ENCODE peak calls at places on chromosome 9, in seven cellular contexts. S is heart right ventricle, X is KBM-7, C is fibroblast of the aortic adventitia, W is heart left ventricle, M is HT1080, B is Calu3. D is an unnamed sample.
A peak's percentile ranks its signal among the peaks of the same experiment; 100 is the strongest.

GRCh38 chr9:88680505-88681160 is 145.7 kb downstream of the NXNL2 start:
- DNase-seq in S (no peak), X (no peak), C (peak; percentile 52), W (no peak), M (peak; percentile 22), B (no peak), D (no peak)

GRCh38 chr9:101716629-101717028 is 21.8 kb downstream of the GRIN3A start:
- DNase-seq in S (no peak), X (no peak), C (no peak), W (no peak), M (no peak), B (no peak), D (no peak)

GRCh38 chr9:127347831-127348699 is 48.9 kb upstream of the SLC2A8 start:
- DNase-seq in S (no peak), X (no peak), C (peak; percentile 82), W (no peak), M (no peak), B (peak; percentile 8), D (no peak)

GRCh38 chr9:99184427-99185327 is 37.1 kb downstream of the ALG2 start:
- DNase-seq in S (peak; percentile 81), X (peak; percentile 86), C (peak; percentile 94), W (peak; percentile 86), M (peak; percentile 97), B (peak; percentile 68), D (peak; percentile 87)

GRCh38 chr9:35746583-35746982 is 2.4 kb downstream of the GBA2 start:
- DNase-seq in S (no peak), X (no peak), C (peak; percentile 42), W (no peak), M (no peak), B (no peak), D (no peak)

GRCh38 chr9:89428901-89429890 is 68.7 kb downstream of the SEMA4D start:
- DNase-seq in S (no peak), X (peak; percentile 82), C (no peak), W (no peak), M (no peak), B (no peak), D (peak; percentile 79)

GRCh38 chr9:136808075-136808780 is 480 bp downstream of the RABL6 start:
- DNase-seq in S (no peak), X (no peak), C (no peak), W (peak; percentile 40), M (no peak), B (peak; percentile 32), D (peak; percentile 40)

GRCh38 chr9:96116275-96117051 is 185.5 kb downstream of the HSD17B3 start:
- DNase-seq in S (no peak), X (no peak), C (no peak), W (no peak), M (no peak), B (peak; percentile 34), D (no peak)

GRCh38 chr9:31519826-31520225 is 864.6 kb upstream of the ACO1 start:
- DNase-seq in S (no peak), X (no peak), C (peak; percentile 29), W (no peak), M (peak; percentile 26), B (no peak), D (no peak)

GRCh38 chr9:35277649-35278359 is 116.0 kb downstream of the UNC13B start:
- DNase-seq in S (no peak), X (no peak), C (peak; percentile 93), W (no peak), M (peak; percentile 72), B (no peak), D (no peak)

GRCh38 chr9:95130484-95130883 is 187.0 kb downstream of the FANCC start:
- DNase-seq in S (no peak), X (no peak), C (no peak), W (no peak), M (no peak), B (no peak), D (no peak)

GRCh38 chr9:134815435-134816214 is 65.0 kb upstream of the FCN2 start:
- DNase-seq in S (no peak), X (no peak), C (no peak), W (no peak), M (no peak), B (no peak), D (no peak)